ENCODE peak calls at places on chromosomes 2 and 18, in seven cellular contexts. One of them, this sample, is unnamed. For H3K79me2, the result is how much of the 10 kb centered on the place peaks cover.

GRCh38 chr2:219576505-219577388 is 4.6 kb downstream of the INHA start:
- DNase-seq in GM23248: peak
- DNase-seq in SK-N-SH: no peak
- DNase-seq in PC-9: no peak
- DNase-seq in mesendoderm: peak
- DNase-seq in fibroblast of lung: no peak
- DNase-seq in astrocyte: peak
- DNase-seq in this sample: peak

GRCh38 chr2:237361194-237361986 is 52.6 kb downstream of the COL6A3 start:
- DNase-seq in mesendoderm: no peak
- DNase-seq in fibroblast of lung: peak
- DNase-seq in astrocyte: peak
- DNase-seq in GM23248: peak
- DNase-seq in PC-9: no peak
- DNase-seq in SK-N-SH: no peak
- DNase-seq in this sample: no peak

GRCh38 chr18:76920974-76921373 is 98.6 kb downstream of the ZNF236 start:
- DNase-seq in PC-9: no peak
- DNase-seq in GM23248: no peak
- DNase-seq in mesendoderm: no peak
- DNase-seq in astrocyte: no peak
- DNase-seq in fibroblast of lung: no peak
- DNase-seq in SK-N-SH: no peak
- DNase-seq in this sample: no peak

GRCh38 chr2:6103949-6104348 is 411.8 kb downstream of the SOX11 start:
- DNase-seq in GM23248: no peak
- DNase-seq in mesendoderm: peak
- DNase-seq in fibroblast of lung: no peak
- DNase-seq in PC-9: peak
- DNase-seq in astrocyte: no peak
- DNase-seq in SK-N-SH: no peak
- DNase-seq in this sample: no peak

GRCh38 chr2:55111570-55112228 is 61.4 kb upstream of the RTN4 start:
- DNase-seq in mesendoderm: peak
- DNase-seq in PC-9: peak
- DNase-seq in fibroblast of lung: peak
- DNase-seq in astrocyte: peak
- DNase-seq in SK-N-SH: no peak
- DNase-seq in GM23248: peak
- DNase-seq in this sample: no peak

GRCh38 chr2:150259746-150260145 is 227.7 kb downstream of the RND3 start:
- DNase-seq in mesendoderm: peak
- DNase-seq in astrocyte: peak
- DNase-seq in SK-N-SH: no peak
- DNase-seq in GM23248: no peak
- DNase-seq in fibroblast of lung: peak
- DNase-seq in PC-9: no peak
- DNase-seq in this sample: no peak

GRCh38 chr2:7835693-7836680 is 845.9 kb upstream of the ID2 start:
- DNase-seq in fibroblast of lung: no peak
- DNase-seq in SK-N-SH: no peak
- DNase-seq in mesendoderm: no peak
- DNase-seq in GM23248: no peak
- DNase-seq in PC-9: no peak
- DNase-seq in astrocyte: no peak
- DNase-seq in this sample: no peak

GRCh38 chr2:217402622-217403383 is 542.9 kb upstream of the TNP1 start:
- DNase-seq in astrocyte: no peak
- DNase-seq in GM23248: no peak
- DNase-seq in SK-N-SH: no peak
- DNase-seq in fibroblast of lung: peak
- DNase-seq in PC-9: no peak
- DNase-seq in mesendoderm: no peak
- DNase-seq in this sample: peak

GRCh38 chr18:38421016-38421415 is 855.4 kb upstream of the CELF4 start:
- DNase-seq in astrocyte: no peak
- DNase-seq in mesendoderm: peak
- DNase-seq in fibroblast of lung: no peak
- DNase-seq in PC-9: no peak
- DNase-seq in SK-N-SH: no peak
- DNase-seq in GM23248: no peak
- DNase-seq in this sample: no peak

GRCh38 chr2:45637440-45637839 is 14.0 kb upstream of the PRKCE start:
- DNase-seq in fibroblast of lung: peak
- DNase-seq in PC-9: no peak
- DNase-seq in mesendoderm: no peak
- DNase-seq in astrocyte: peak
- DNase-seq in SK-N-SH: no peak
- DNase-seq in GM23248: peak
- DNase-seq in this sample: peak

GRCh38 chr2:121498731-121499130 is 31.9 kb upstream of the RNU4ATAC start:
- DNase-seq in fibroblast of lung: no peak
- DNase-seq in PC-9: no peak
- DNase-seq in mesendoderm: no peak
- DNase-seq in astrocyte: no peak
- DNase-seq in GM23248: no peak
- DNase-seq in SK-N-SH: no peak
- DNase-seq in this sample: no peak

GRCh38 chr18:5294618-5295230 is 802 bp downstream of the ZBTB14 start:
- DNase-seq in astrocyte: peak
- DNase-seq in fibroblast of lung: peak
- DNase-seq in PC-9: peak
- DNase-seq in SK-N-SH: no peak
- DNase-seq in GM23248: no peak
- DNase-seq in mesendoderm: peak
- DNase-seq in this sample: peak

GRCh38 chr2:134324942-134325341 is 71.1 kb downstream of the MGAT5 start:
- DNase-seq in SK-N-SH: no peak
- DNase-seq in PC-9: no peak
- DNase-seq in mesendoderm: no peak
- DNase-seq in astrocyte: no peak
- DNase-seq in fibroblast of lung: no peak
- DNase-seq in GM23248: no peak
- DNase-seq in this sample: no peak

GRCh38 chr18:8097399-8097798 is 511.8 kb upstream of the RAB12 start:
- DNase-seq in GM23248: no peak
- DNase-seq in PC-9: no peak
- DNase-seq in astrocyte: no peak
- DNase-seq in SK-N-SH: no peak
- DNase-seq in fibroblast of lung: no peak
- DNase-seq in mesendoderm: peak
- DNase-seq in this sample: no peak

GRCh38 chr2:46743021-46743420 is 172.6 kb downstream of the MCFD2 start:
- DNase-seq in mesendoderm: no peak
- DNase-seq in GM23248: no peak
- DNase-seq in PC-9: no peak
- DNase-seq in SK-N-SH: no peak
- DNase-seq in astrocyte: no peak
- DNase-seq in fibroblast of lung: no peak
- DNase-seq in this sample: no peak

GRCh38 chr2:225889452-225889851 is 489.9 kb downstream of the NYAP2 start:
- DNase-seq in PC-9: peak
- DNase-seq in GM23248: peak
- DNase-seq in astrocyte: peak
- DNase-seq in SK-N-SH: peak
- DNase-seq in fibroblast of lung: peak
- DNase-seq in mesendoderm: peak
- DNase-seq in this sample: peak

GRCh38 chr2:222982010-222982908 is 69.7 kb upstream of the KCNE4 start:
- DNase-seq in fibroblast of lung: peak
- DNase-seq in PC-9: peak
- DNase-seq in GM23248: peak
- DNase-seq in astrocyte: peak
- DNase-seq in mesendoderm: peak
- DNase-seq in SK-N-SH: peak
- DNase-seq in this sample: peak

GRCh38 chr2:48343571-48344440 is 186.1 kb upstream of the STON1 start:
- DNase-seq in SK-N-SH: peak
- DNase-seq in fibroblast of lung: peak
- DNase-seq in astrocyte: peak
- DNase-seq in PC-9: peak
- DNase-seq in mesendoderm: peak
- DNase-seq in GM23248: peak
- DNase-seq in this sample: peak

GRCh38 chr2:141329949-141330348 is 800.9 kb downstream of the LRP1B start:
- DNase-seq in astrocyte: peak
- DNase-seq in mesendoderm: no peak
- DNase-seq in SK-N-SH: no peak
- DNase-seq in fibroblast of lung: peak
- DNase-seq in GM23248: peak
- DNase-seq in PC-9: no peak
- DNase-seq in this sample: no peak

GRCh38 chr2:36594849-36595248 is 3.1 kb downstream of the FEZ2 start:
- DNase-seq in PC-9: no peak
- DNase-seq in mesendoderm: no peak
- DNase-seq in fibroblast of lung: peak
- DNase-seq in SK-N-SH: no peak
- DNase-seq in astrocyte: no peak
- DNase-seq in GM23248: no peak
- DNase-seq in this sample: no peak
- H3K79me2 ChIP-seq in PC-9: half or more
- H3K79me2 ChIP-seq in mesendoderm: under half
- H3K79me2 ChIP-seq in fibroblast of lung: half or more
- H3K79me2 ChIP-seq in SK-N-SH: half or more
- H3K79me2 ChIP-seq in astrocyte: half or more
- H3K79me2 ChIP-seq in GM23248: half or more
- H3K79me2 ChIP-seq in this sample: half or more

GRCh38 chr2:42217307-42217706 is 48.2 kb downstream of the EML4 start:
- DNase-seq in GM23248: no peak
- DNase-seq in PC-9: no peak
- DNase-seq in astrocyte: no peak
- DNase-seq in fibroblast of lung: peak
- DNase-seq in mesendoderm: no peak
- DNase-seq in SK-N-SH: no peak
- DNase-seq in this sample: no peak

GRCh38 chr2:42217914-42218313 is 48.8 kb downstream of the EML4 start:
- DNase-seq in mesendoderm: no peak
- DNase-seq in PC-9: no peak
- DNase-seq in GM23248: no peak
- DNase-seq in fibroblast of lung: no peak
- DNase-seq in SK-N-SH: no peak
- DNase-seq in astrocyte: no peak
- DNase-seq in this sample: no peak

GRCh38 chr2:42216712-42217111 is 47.6 kb downstream of the EML4 start:
- DNase-seq in PC-9: peak
- DNase-seq in fibroblast of lung: peak
- DNase-seq in GM23248: peak
- DNase-seq in mesendoderm: no peak
- DNase-seq in astrocyte: peak
- DNase-seq in SK-N-SH: no peak
- DNase-seq in this sample: peak

GRCh38 chr2:42218712-42219111 is 49.6 kb downstream of the EML4 start:
- DNase-seq in PC-9: no peak
- DNase-seq in astrocyte: no peak
- DNase-seq in SK-N-SH: no peak
- DNase-seq in fibroblast of lung: no peak
- DNase-seq in mesendoderm: no peak
- DNase-seq in GM23248: no peak
- DNase-seq in this sample: no peak

DNA sequence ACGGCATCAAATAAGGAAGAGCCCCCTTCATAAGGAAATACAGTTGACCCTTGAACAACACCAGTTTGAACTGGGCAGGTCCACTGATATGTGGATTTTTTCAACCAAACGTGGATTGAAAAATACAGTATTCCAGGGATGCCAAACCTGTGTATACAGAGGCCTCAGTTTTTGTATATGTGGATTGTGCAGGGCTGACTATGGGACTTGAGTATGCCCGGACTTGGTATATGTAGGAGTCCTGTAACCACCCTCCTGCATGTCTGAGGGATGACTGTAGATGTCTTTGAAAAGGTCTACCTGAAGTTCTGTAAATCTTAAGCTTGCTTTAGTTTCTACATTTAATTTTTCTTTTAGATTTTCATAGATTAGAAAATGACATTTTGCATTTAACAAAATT is 50.0 kb downstream of the EML4 start:
- DNase-seq in SK-N-SH: no peak
- DNase-seq in PC-9: no peak
- DNase-seq in fibroblast of lung: no peak
- DNase-seq in mesendoderm: no peak
- DNase-seq in GM23248: no peak
- DNase-seq in astrocyte: no peak
- DNase-seq in this sample: no peak
- H3K79me2 ChIP-seq in SK-N-SH: half or more
- H3K79me2 ChIP-seq in PC-9: under half
- H3K79me2 ChIP-seq in fibroblast of lung: under half
- H3K79me2 ChIP-seq in mesendoderm: under half
- H3K79me2 ChIP-seq in GM23248: half or more
- H3K79me2 ChIP-seq in astrocyte: half or more
- H3K79me2 ChIP-seq in this sample: under half

GRCh38 chr2:10119027-10119325 is 3.6 kb upstream of the RRM2 start:
- DNase-seq in GM23248: no peak
- DNase-seq in SK-N-SH: no peak
- DNase-seq in PC-9: no peak
- DNase-seq in mesendoderm: no peak
- DNase-seq in astrocyte: no peak
- DNase-seq in fibroblast of lung: no peak
- DNase-seq in this sample: no peak

GRCh38 chr2:10122500-10123280 is at the start of gene RRM2:
- DNase-seq in GM23248: peak
- DNase-seq in mesendoderm: peak
- DNase-seq in SK-N-SH: peak
- DNase-seq in astrocyte: peak
- DNase-seq in fibroblast of lung: peak
- DNase-seq in PC-9: peak
- DNase-seq in this sample: peak

GRCh38 chr2:10119601-10120157 is 2.9 kb upstream of the RRM2 start:
- DNase-seq in PC-9: no peak
- DNase-seq in fibroblast of lung: no peak
- DNase-seq in GM23248: no peak
- DNase-seq in SK-N-SH: no peak
- DNase-seq in astrocyte: no peak
- DNase-seq in mesendoderm: no peak
- DNase-seq in this sample: no peak

GRCh38 chr2:10120938-10121574 is 1.5 kb upstream of the RRM2 start:
- DNase-seq in astrocyte: peak
- DNase-seq in GM23248: peak
- DNase-seq in SK-N-SH: no peak
- DNase-seq in PC-9: peak
- DNase-seq in mesendoderm: no peak
- DNase-seq in fibroblast of lung: peak
- DNase-seq in this sample: peak

GRCh38 chr2:10120158-10120937 is 2.2 kb upstream of the RRM2 start:
- DNase-seq in GM23248: peak
- DNase-seq in astrocyte: peak
- DNase-seq in PC-9: peak
- DNase-seq in SK-N-SH: peak
- DNase-seq in fibroblast of lung: peak
- DNase-seq in mesendoderm: peak
- DNase-seq in this sample: peak
- H3K79me2 ChIP-seq in GM23248: under half
- H3K79me2 ChIP-seq in astrocyte: under half
- H3K79me2 ChIP-seq in PC-9: under half
- H3K79me2 ChIP-seq in SK-N-SH: half or more
- H3K79me2 ChIP-seq in fibroblast of lung: under half
- H3K79me2 ChIP-seq in mesendoderm: under half
- H3K79me2 ChIP-seq in this sample: under half

DNA sequence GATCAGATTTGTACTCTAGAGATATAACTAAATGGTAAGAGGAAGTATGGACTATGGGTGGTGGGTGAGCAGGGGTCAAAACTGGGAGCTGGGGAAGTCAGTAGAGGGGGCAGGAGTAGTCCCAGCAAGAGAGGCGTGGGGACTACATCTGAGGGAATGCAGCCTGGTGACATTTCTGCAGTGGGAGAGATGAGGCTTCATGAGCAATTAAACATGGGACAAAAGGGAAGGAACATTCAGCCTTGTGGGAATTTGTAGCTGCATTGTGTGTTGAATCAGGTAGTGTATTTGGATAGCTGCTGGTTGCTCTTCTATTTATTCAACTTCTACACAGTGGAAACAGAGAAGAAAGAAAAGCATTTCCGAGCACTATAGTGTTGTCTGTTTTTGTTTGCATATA is 3.6 kb downstream of the CNOT11 start:
- DNase-seq in PC-9: peak
- DNase-seq in GM23248: no peak
- DNase-seq in fibroblast of lung: no peak
- DNase-seq in astrocyte: no peak
- DNase-seq in mesendoderm: peak
- DNase-seq in SK-N-SH: no peak
- DNase-seq in this sample: no peak
- H3K79me2 ChIP-seq in PC-9: half or more
- H3K79me2 ChIP-seq in GM23248: half or more
- H3K79me2 ChIP-seq in fibroblast of lung: under half
- H3K79me2 ChIP-seq in astrocyte: half or more
- H3K79me2 ChIP-seq in mesendoderm: under half
- H3K79me2 ChIP-seq in SK-N-SH: half or more
- H3K79me2 ChIP-seq in this sample: half or more

This sample was measured in mammary epithelial cell.